ENCODE peak calls at places on chromosomes 12 and 14, in five cellular contexts. G is adrenal gland, V is B cell, A is pancreas, T is GM13976. M is an unnamed sample.

GRCh38 chr14:104277416-104278213 is 139.2 kb downstream of the KIF26A start:
- DNase-seq in G (peak), V (peak), A (no peak), T (no peak), M (peak)

GRCh38 chr12:53696285-53696654 is 20.4 kb upstream of the ATP5MC2 start:
- DNase-seq in G (peak), V (no peak), A (peak), T (peak), M (no peak)

GRCh38 chr12:120536064-120536791 is 2.1 kb downstream of the RNF10 start:
- DNase-seq in G (no peak), V (no peak), A (no peak), T (no peak), M (no peak)

GRCh38 chr12:3680919-3681594 is 71.9 kb downstream of the CRACR2A start:
- DNase-seq in G (peak), V (no peak), A (peak), T (no peak), M (no peak)

GRCh38 chr12:132787877-132788276 is 26.2 kb upstream of the ANKLE2 start:
- DNase-seq in G (no peak), V (no peak), A (no peak), T (no peak), M (no peak)

GRCh38 chr12:52057958-52058576 is 6.8 kb downstream of the NR4A1 start:
- DNase-seq in G (no peak), V (no peak), A (no peak), T (no peak), M (no peak)

GRCh38 chr14:91246051-91246852 is 1.7 kb upstream of the GPR68 start:
- DNase-seq in G (no peak), V (no peak), A (no peak), T (no peak), M (no peak)

GRCh38 chr12:85423947-85424346 is 143.9 kb downstream of the ALX1 start:
- DNase-seq in G (no peak), V (no peak), A (no peak), T (no peak), M (no peak)

GRCh38 chr14:101481557-101481956 is 79.7 kb upstream of the DIO3 start:
- DNase-seq in G (peak), V (no peak), A (no peak), T (no peak), M (peak)

GRCh38 chr14:57189070-57189469 is 79.6 kb downstream of the EXOC5 start:
- DNase-seq in G (no peak), V (no peak), A (no peak), T (no peak), M (no peak)
- TF ChIP-seq CTCF in G (no peak), V (no peak), A (no peak), T (no peak), M (peak)

GRCh38 chr14:68671899-68672298 is 121.0 kb downstream of the ZFP36L1 start:
- DNase-seq in G (no peak), V (no peak), A (no peak), T (no peak), M (no peak)

GRCh38 chr14:68674538-68675232 is 118.2 kb downstream of the ZFP36L1 start:
- DNase-seq in G (no peak), V (no peak), A (no peak), T (no peak), M (no peak)

GRCh38 chr14:68670344-68670725 is 122.5 kb downstream of the ZFP36L1 start:
- DNase-seq in G (no peak), V (peak), A (peak), T (no peak), M (no peak)

GRCh38 chr14:68673464-68673863 is 119.4 kb downstream of the ZFP36L1 start:
- DNase-seq in G (no peak), V (no peak), A (no peak), T (no peak), M (no peak)

GRCh38 chr14:68672609-68673285 is 120.1 kb downstream of the ZFP36L1 start:
- DNase-seq in G (no peak), V (no peak), A (no peak), T (no peak), M (no peak)
- TF ChIP-seq CTCF in G (no peak), V (no peak), A (no peak), T (no peak), M (peak)

GRCh38 chr14:64474041-64474440 is 8.7 kb downstream of the AKAP5 start:
- DNase-seq in G (no peak), V (no peak), A (no peak), T (no peak), M (no peak)

GRCh38 chr14:64475585-64476273 is 10.4 kb downstream of the AKAP5 start:
- DNase-seq in G (no peak), V (no peak), A (no peak), T (no peak), M (no peak)

GRCh38 chr14:64476438-64476837 is 11.1 kb downstream of the AKAP5 start:
- DNase-seq in G (no peak), V (no peak), A (no peak), T (no peak), M (no peak)

GRCh38 chr14:64474698-64475097 is 9.4 kb downstream of the AKAP5 start:
- DNase-seq in G (no peak), V (no peak), A (no peak), T (no peak), M (no peak)

GRCh38 chr14:64478634-64479250 is 13.4 kb downstream of the AKAP5 start:
- DNase-seq in G (no peak), V (no peak), A (no peak), T (peak), M (no peak)
- TF ChIP-seq CTCF in G (peak), V (peak), A (peak), T (no peak), M (peak)

DNA sequence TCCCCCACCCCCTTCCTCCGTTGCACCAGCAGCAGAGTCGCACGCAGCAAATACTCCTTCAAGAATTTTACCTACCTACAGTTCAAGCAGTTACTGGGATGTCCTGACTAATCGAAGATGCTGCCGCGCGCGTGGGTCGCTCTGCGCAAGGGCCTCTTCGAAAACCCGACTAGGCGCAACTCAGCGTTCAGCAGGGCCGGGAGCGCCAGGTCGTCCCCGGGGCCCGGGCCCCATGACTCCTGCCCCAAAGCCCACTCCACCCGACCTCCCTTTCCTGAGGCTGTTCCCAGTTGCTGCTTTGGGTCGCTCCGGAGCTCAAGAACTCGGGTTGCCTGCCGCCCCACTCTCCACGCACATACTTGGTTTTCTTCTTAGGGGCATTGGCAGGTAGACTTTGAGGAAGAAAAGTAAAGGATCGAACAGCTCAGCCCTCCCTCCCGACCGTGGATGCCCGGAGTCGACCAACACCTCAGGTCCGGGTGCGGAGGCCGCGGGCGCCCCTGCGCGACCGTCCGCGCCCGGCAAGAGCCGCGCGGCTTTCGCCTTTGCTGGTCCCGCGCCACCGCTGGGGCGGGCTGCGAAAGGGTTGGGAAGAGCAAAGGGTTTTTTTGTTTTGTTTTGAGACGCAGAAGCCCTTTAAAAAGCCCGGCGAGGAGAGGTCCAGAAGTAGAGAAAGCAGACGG is 1.9 kb downstream of the BMP4 start:
- DNase-seq in G (no peak), V (no peak), A (no peak), T (no peak), M (no peak)
- TF ChIP-seq CTCF in G (no peak), V (no peak), A (no peak), T (peak), M (no peak)

DNA sequence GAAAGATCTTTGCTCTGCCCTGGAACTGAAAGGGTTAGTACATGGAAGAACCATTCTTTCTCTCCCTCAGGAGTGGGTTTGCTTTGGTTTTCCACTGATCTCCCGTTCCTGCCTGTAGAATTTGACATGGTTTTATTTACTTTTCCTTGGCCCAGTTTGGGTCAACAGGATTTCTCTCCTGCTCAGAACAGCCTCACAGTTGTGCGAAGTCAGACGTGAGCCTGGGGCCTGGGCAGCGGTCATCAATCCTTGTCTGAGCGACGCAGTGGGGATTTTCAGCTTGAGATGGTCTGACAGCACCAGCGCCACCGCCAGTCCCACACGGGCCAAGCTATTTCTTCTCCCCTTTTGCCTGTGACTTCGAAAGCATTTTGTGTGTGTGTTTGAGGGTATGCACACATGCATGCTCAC is 58.2 kb downstream of the SMOC1 start:
- DNase-seq in G (no peak), V (no peak), A (no peak), T (no peak), M (no peak)
- TF ChIP-seq CTCF in G (no peak), V (no peak), A (no peak), T (no peak), M (no peak)

GRCh38 chr12:25121916-25122315 is 73.0 kb downstream of the DNAI7 start:
- DNase-seq in G (no peak), V (no peak), A (no peak), T (no peak), M (no peak)

GRCh38 chr12:25123126-25123525 is 71.8 kb downstream of the DNAI7 start:
- DNase-seq in G (no peak), V (no peak), A (no peak), T (no peak), M (no peak)

GRCh38 chr12:25115677-25116076 is 79.3 kb downstream of the DNAI7 start:
- DNase-seq in G (no peak), V (no peak), A (no peak), T (no peak), M (no peak)

GRCh38 chr12:25121110-25121509 is 73.8 kb downstream of the DNAI7 start:
- DNase-seq in G (no peak), V (no peak), A (no peak), T (no peak), M (no peak)

DNA sequence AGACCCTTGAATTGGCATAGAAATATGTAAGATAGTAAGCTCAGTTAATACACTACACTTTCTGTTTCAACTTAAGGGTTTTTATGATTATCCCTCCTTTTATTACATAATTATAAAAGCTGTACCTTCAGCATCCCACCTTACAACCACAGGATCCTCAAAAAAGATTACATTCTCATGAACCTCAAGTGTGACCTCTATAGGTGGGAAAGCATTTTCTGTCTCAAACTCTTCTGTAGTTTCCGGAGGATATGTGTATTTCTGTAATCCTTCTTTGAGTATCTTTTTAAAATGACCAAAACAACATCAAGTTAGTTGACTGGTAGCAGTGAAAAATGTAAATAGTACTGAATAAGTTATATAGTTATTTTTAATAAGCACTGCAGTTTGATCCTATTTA is 75.9 kb downstream of the DNAI7 start:
- DNase-seq in G (no peak), V (no peak), A (no peak), T (peak), M (no peak)
- TF ChIP-seq CTCF in G (no peak), V (no peak), A (no peak), T (no peak), M (peak)

GRCh38 chr12:6534914-6535696 is 788 bp downstream of the GAPDH start:
- DNase-seq in G (peak), V (peak), A (peak), T (peak), M (no peak)
- TF ChIP-seq CTCF in G (no peak), V (no peak), A (no peak), T (no peak), M (peak)